ENCODE peak calls at places on chromosome 6, in eight cellular contexts. F is endodermal cell, J is mucosa of descending colon, Z is A549, I is NB4, R is fibroblast of mammary gland, K is fibroblast of lung, P is HAP-1. Q is an unnamed sample.

GRCh38 chr6:108211676-108212075 is 45.9 kb downstream of the NR2E1 start:
- DNase-seq in I (no peak), Z (no peak), R (no peak), K (no peak), F (no peak), P (no peak), J (no peak), Q (no peak)

GRCh38 chr6:109879521-109879920 is 98.6 kb upstream of the GPR6 start:
- DNase-seq in R (no peak), P (no peak), F (no peak), Z (no peak), I (no peak), J (no peak), K (no peak), Q (no peak)

GRCh38 chr6:134057478-134057877 is 5.1 kb upstream of the SLC2A12 start:
- DNase-seq in K (no peak), J (no peak), P (no peak), R (no peak), Z (no peak), F (peak; percentile 45), I (no peak), Q (no peak)

GRCh38 chr6:3962897-3963296 is 113.7 kb downstream of the FAM50B start:
- DNase-seq in Z (peak; percentile 49), P (no peak), J (no peak), F (no peak), I (no peak), R (peak; percentile 39), K (no peak), Q (peak; percentile 74)

GRCh38 chr6:111105578-111105977 is 18.3 kb downstream of the SLC16A10 start:
- DNase-seq in Z (peak; percentile 29), R (peak; percentile 72), P (no peak), J (peak; percentile 91), F (no peak), I (peak; percentile 8), K (peak; percentile 27), Q (peak; percentile 40)

GRCh38 chr6:146028250-146028789 is 542 bp upstream of the GRM1 start:
- DNase-seq in P (no peak), J (no peak), F (peak; percentile 95), I (peak; percentile 55), R (peak; percentile 52), Z (peak; percentile 34), K (peak; percentile 51), Q (peak; percentile 67)

GRCh38 chr6:16398587-16398986 is 160.2 kb downstream of the GMPR start:
- DNase-seq in I (no peak), F (no peak), Z (no peak), J (no peak), R (peak; percentile 29), P (no peak), K (peak; percentile 67), Q (peak; percentile 58)

GRCh38 chr6:169968541-169969270 is 217.3 kb downstream of the ERMARD start:
- DNase-seq in I (no peak), F (peak; percentile 27), K (no peak), Z (peak; percentile 4), P (no peak), R (no peak), J (no peak), Q (no peak)

GRCh38 chr6:1524040-1524480 is 85.7 kb upstream of the FOXC1 start:
- DNase-seq in J (peak; percentile 74), Z (peak; percentile 70), K (peak; percentile 57), I (no peak), P (no peak), R (peak; percentile 59), F (peak; percentile 94), Q (peak; percentile 76)

GRCh38 chr6:71289039-71289801 is 609 bp downstream of the OGFRL1 start:
- DNase-seq in J (peak; percentile 68), R (peak; percentile 37), Z (peak; percentile 20), F (peak; percentile 76), I (peak; percentile 58), K (no peak), P (no peak), Q (no peak)

GRCh38 chr6:139577991-139578604 is 203.7 kb upstream of the CITED2 start:
- DNase-seq in F (no peak), P (no peak), Z (no peak), J (no peak), K (peak; percentile 92), R (peak; percentile 93), I (no peak), Q (peak; percentile 88)

GRCh38 chr6:26383624-26384417 is 913 bp downstream of the BTN2A2 start:
- DNase-seq in P (no peak), R (peak; percentile 78), K (peak; percentile 75), Z (peak; percentile 27), I (peak; percentile 18), F (peak; percentile 77), J (peak; percentile 63), Q (peak; percentile 85)

GRCh38 chr6:84892666-84893065 is 128.3 kb upstream of the TBX18 start:
- DNase-seq in R (peak; percentile 85), Z (peak; percentile 44), J (no peak), F (no peak), I (no peak), K (peak; percentile 4), P (no peak), Q (peak; percentile 58)

GRCh38 chr6:24775520-24776058 is 852 bp downstream of the GMNN start:
- DNase-seq in R (peak; percentile 57), J (no peak), P (no peak), F (no peak), K (peak; percentile 71), I (peak; percentile 61), Z (no peak), Q (peak; percentile 81)

GRCh38 chr6:137765044-137765443 is 102.0 kb upstream of the TNFAIP3 start:
- DNase-seq in P (no peak), K (no peak), J (no peak), F (no peak), Z (no peak), R (peak; percentile 27), I (no peak), Q (no peak)

GRCh38 chr6:101403566-101403965 is 10.1 kb downstream of the GRIK2 start:
- DNase-seq in K (no peak), F (peak; percentile 81), I (no peak), J (no peak), R (no peak), P (no peak), Z (no peak), Q (no peak)

GRCh38 chr6:136438445-136438844 is 111.8 kb downstream of the MAP7 start:
- DNase-seq in K (no peak), F (no peak), J (no peak), I (peak; percentile 61), P (no peak), R (no peak), Z (no peak), Q (no peak)

GRCh38 chr6:52596371-52597028 is 19.6 kb upstream of the TRAM2 start:
- DNase-seq in F (no peak), I (peak; percentile 40), Z (no peak), K (peak; percentile 89), J (no peak), P (no peak), R (peak; percentile 90), Q (peak; percentile 89)

GRCh38 chr6:35496036-35496850 is 636 bp downstream of the TEAD3 start:
- DNase-seq in K (no peak), P (no peak), F (peak; percentile 82), I (peak; percentile 70), J (peak; percentile 77), R (no peak), Z (no peak), Q (no peak)

GRCh38 chr6:35493307-35493983 is 3.4 kb downstream of the TEAD3 start:
- DNase-seq in K (no peak), J (no peak), F (no peak), I (no peak), R (no peak), P (no peak), Z (no peak), Q (no peak)

GRCh38 chr6:35496851-35497570 is at the start of gene TEAD3:
- DNase-seq in K (peak; percentile 78), F (peak; percentile 95), J (peak; percentile 78), R (peak; percentile 67), P (peak; percentile 31), I (peak; percentile 79), Z (no peak), Q (peak; percentile 60)

GRCh38 chr6:35494161-35494563 is 2.7 kb downstream of the TEAD3 start:
- DNase-seq in I (peak; percentile 72), R (no peak), K (no peak), J (no peak), P (no peak), Z (no peak), F (no peak), Q (no peak)

GRCh38 chr6:35495258-35496035 is 1.4 kb downstream of the TEAD3 start:
- DNase-seq in P (no peak), R (no peak), J (no peak), I (no peak), K (no peak), Z (no peak), F (no peak), Q (no peak)
- H3K4me3 ChIP-seq in P (peak overlapping the region; percentile 55), R (peak overlapping the region; percentile 68), J (peak overlapping the region; percentile 70), I (no peak overlapping the region), K (peak overlapping the region; percentile 78), Z (peak overlapping the region; percentile 91), F (peak overlapping the region; percentile 81), Q (peak overlapping the region; percentile 73)

DNA sequence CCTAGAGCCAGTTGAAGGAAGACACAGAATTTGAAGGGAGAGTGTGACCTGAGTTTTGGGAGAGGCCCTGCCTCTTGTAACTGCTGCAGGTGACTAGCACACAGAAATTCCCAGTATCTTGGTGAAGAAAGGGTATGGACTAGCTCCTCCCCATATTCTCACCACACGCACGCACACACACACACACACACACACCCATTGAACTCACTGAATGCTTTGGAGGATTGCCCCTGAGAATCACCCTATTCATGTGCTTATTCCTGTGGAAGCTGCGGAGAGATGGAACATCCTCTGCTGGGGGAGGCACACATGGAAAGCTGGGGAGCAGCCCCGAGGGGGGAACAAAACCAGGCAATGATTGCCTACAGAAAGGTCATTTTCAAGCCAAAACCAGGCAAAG is 6.2 kb upstream of the LMBRD1 start:
- DNase-seq in P (peak; percentile 57), F (peak; percentile 62), J (no peak), I (no peak), Z (no peak), R (no peak), K (no peak), Q (no peak)
- H3K4me3 ChIP-seq in P (no peak overlapping the region), F (no peak overlapping the region), J (no peak overlapping the region), I (no peak overlapping the region), Z (no peak overlapping the region), R (no peak overlapping the region), K (no peak overlapping the region), Q (no peak overlapping the region)

DNA sequence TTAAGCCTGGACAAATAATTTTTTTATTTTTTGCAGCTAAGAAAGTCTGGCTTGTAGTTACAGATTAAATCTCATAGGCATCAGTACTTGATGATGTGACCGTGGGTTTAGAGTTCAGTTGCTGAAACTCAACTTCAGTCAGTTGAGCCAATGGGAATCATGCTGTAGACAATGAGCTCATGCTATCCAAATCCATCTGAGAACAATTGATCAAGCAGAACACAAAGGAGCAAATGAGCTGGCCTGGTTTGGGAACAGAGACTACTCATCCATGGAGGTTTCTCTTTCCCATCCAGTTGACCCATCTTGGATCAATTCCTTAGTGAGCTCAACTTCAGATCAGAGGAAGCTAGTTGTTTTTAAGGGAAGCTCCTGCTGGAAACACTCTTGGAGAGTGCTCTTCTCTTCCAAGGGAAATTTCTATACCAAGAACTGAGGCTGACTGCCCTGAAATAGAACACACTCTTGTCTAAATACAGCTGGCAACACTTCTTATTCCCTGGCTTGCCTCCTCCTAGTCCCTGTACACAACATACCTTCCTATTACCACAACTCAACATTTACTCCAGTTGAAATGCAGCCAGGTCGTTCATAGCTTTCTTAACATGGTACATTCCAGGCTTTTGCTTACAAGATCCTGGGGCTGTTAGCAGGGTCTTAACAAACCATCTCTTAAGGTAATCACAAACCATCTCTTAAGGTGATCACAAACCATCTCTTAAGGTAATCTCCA is 203.9 kb upstream of the PRDM1 start:
- DNase-seq in F (no peak), I (no peak), Z (no peak), J (no peak), R (peak; percentile 34), K (peak; percentile 26), P (no peak), Q (peak; percentile 57)
- H3K4me3 ChIP-seq in F (no peak overlapping the region), I (no peak overlapping the region), Z (no peak overlapping the region), J (no peak overlapping the region), R (no peak overlapping the region), K (no peak overlapping the region), P (no peak overlapping the region), Q (no peak overlapping the region)

GRCh38 chr6:43921039-43921438 is 151.0 kb downstream of the VEGFA start:
- DNase-seq in I (no peak), K (no peak), R (no peak), J (no peak), P (no peak), Z (no peak), F (no peak), Q (no peak)
- H3K4me3 ChIP-seq in I (no peak overlapping the region), K (no peak overlapping the region), R (no peak overlapping the region), J (no peak overlapping the region), P (no peak overlapping the region), Z (no peak overlapping the region), F (no peak overlapping the region), Q (no peak overlapping the region)